ENCODE peak calls at places on chromosomes 11 and 22, in seven cellular contexts. One of them, this sample, is unnamed.

GRCh38 chr22:50035131-50035881 is 22.7 kb upstream of the IL17REL start:
- DNase-seq in GM23248: no peak
- DNase-seq in A549: no peak
- DNase-seq in tibial artery: no peak
- DNase-seq in tibial nerve: no peak
- DNase-seq in adrenal gland: no peak
- DNase-seq in osteoblast: peak; percentile 76
- DNase-seq in this sample: no peak

GRCh38 chr11:119728226-119728626 is 774 bp downstream of the NECTIN1 start:
- DNase-seq in adrenal gland: no peak
- DNase-seq in tibial artery: no peak
- DNase-seq in osteoblast: peak; percentile 94
- DNase-seq in tibial nerve: no peak
- DNase-seq in A549: peak; percentile 37
- DNase-seq in GM23248: peak; percentile 54
- DNase-seq in this sample: peak; percentile 15

GRCh38 chr22:44541671-44542319 is 43.8 kb upstream of the RTL6 start:
- DNase-seq in adrenal gland: no peak
- DNase-seq in tibial nerve: no peak
- DNase-seq in A549: no peak
- DNase-seq in osteoblast: no peak
- DNase-seq in GM23248: no peak
- DNase-seq in tibial artery: no peak
- DNase-seq in this sample: no peak

GRCh38 chr11:1829039-1829820 is 5.6 kb upstream of the SYT8 start:
- DNase-seq in osteoblast: peak; percentile 99
- DNase-seq in tibial artery: no peak
- DNase-seq in GM23248: peak; percentile 88
- DNase-seq in A549: no peak
- DNase-seq in adrenal gland: no peak
- DNase-seq in tibial nerve: no peak
- DNase-seq in this sample: no peak

GRCh38 chr11:94171693-94172440 is 43.2 kb downstream of the PANX1 start:
- DNase-seq in tibial nerve: peak; percentile 32
- DNase-seq in adrenal gland: peak; percentile 22
- DNase-seq in GM23248: peak; percentile 68
- DNase-seq in osteoblast: peak; percentile 84
- DNase-seq in tibial artery: no peak
- DNase-seq in A549: peak; percentile 29
- DNase-seq in this sample: peak; percentile 74

GRCh38 chr11:83815736-83816135 is 529.6 kb upstream of the CCDC90B start:
- DNase-seq in tibial artery: no peak
- DNase-seq in A549: no peak
- DNase-seq in adrenal gland: no peak
- DNase-seq in tibial nerve: no peak
- DNase-seq in osteoblast: no peak
- DNase-seq in GM23248: peak; percentile 27
- DNase-seq in this sample: no peak

GRCh38 chr22:17063372-17064106 is 21.3 kb upstream of the IL17RA start:
- DNase-seq in adrenal gland: peak; percentile 47
- DNase-seq in GM23248: no peak
- DNase-seq in A549: no peak
- DNase-seq in tibial nerve: no peak
- DNase-seq in tibial artery: peak; percentile 32
- DNase-seq in osteoblast: no peak
- DNase-seq in this sample: peak; percentile 3

GRCh38 chr11:120295110-120295509 is 30.0 kb upstream of the TLCD5 start:
- DNase-seq in GM23248: no peak
- DNase-seq in adrenal gland: peak; percentile 82
- DNase-seq in osteoblast: no peak
- DNase-seq in A549: no peak
- DNase-seq in tibial nerve: no peak
- DNase-seq in tibial artery: no peak
- DNase-seq in this sample: no peak

GRCh38 chr11:13110929-13111812 is 102.1 kb downstream of the RASSF10 start:
- DNase-seq in GM23248: peak; percentile 64
- DNase-seq in A549: peak; percentile 51
- DNase-seq in tibial nerve: no peak
- DNase-seq in osteoblast: peak; percentile 50
- DNase-seq in adrenal gland: no peak
- DNase-seq in tibial artery: no peak
- DNase-seq in this sample: no peak

GRCh38 chr11:102639656-102640055 is 14.5 kb upstream of the MMP20 start:
- DNase-seq in A549: no peak
- DNase-seq in tibial artery: no peak
- DNase-seq in osteoblast: no peak
- DNase-seq in GM23248: no peak
- DNase-seq in tibial nerve: no peak
- DNase-seq in adrenal gland: no peak
- DNase-seq in this sample: no peak

GRCh38 chr22:45742866-45743450 is 71.3 kb downstream of the ATXN10 start:
- DNase-seq in A549: no peak
- DNase-seq in GM23248: peak; percentile 63
- DNase-seq in osteoblast: no peak
- DNase-seq in tibial nerve: no peak
- DNase-seq in adrenal gland: peak; percentile 30
- DNase-seq in tibial artery: peak; percentile 31
- DNase-seq in this sample: peak; percentile 77

GRCh38 chr11:44619931-44620725 is 54.7 kb downstream of the CD82 start:
- DNase-seq in A549: no peak
- DNase-seq in osteoblast: peak; percentile 39
- DNase-seq in adrenal gland: peak; percentile 7
- DNase-seq in tibial artery: no peak
- DNase-seq in GM23248: no peak
- DNase-seq in tibial nerve: no peak
- DNase-seq in this sample: no peak

GRCh38 chr11:19849107-19849789 is 136.6 kb downstream of the NAV2 start:
- DNase-seq in osteoblast: no peak
- DNase-seq in GM23248: no peak
- DNase-seq in A549: no peak
- DNase-seq in tibial nerve: no peak
- DNase-seq in tibial artery: no peak
- DNase-seq in adrenal gland: peak; percentile 78
- DNase-seq in this sample: no peak
- H3K4me1 ChIP-seq in osteoblast: peaks cover 16% of the 10 kb centered on the region
- H3K4me1 ChIP-seq in GM23248: peaks cover 22% of the 10 kb centered on the region
- H3K4me1 ChIP-seq in A549: no peaks in the 10 kb centered on the region
- H3K4me1 ChIP-seq in tibial nerve: peaks cover 33% of the 10 kb centered on the region
- H3K4me1 ChIP-seq in tibial artery: peaks cover 63% of the 10 kb centered on the region
- H3K4me1 ChIP-seq in adrenal gland: no peaks in the 10 kb centered on the region
- H3K4me1 ChIP-seq in this sample: no peaks in the 10 kb centered on the region

GRCh38 chr11:128745296-128746183 is 51.7 kb downstream of the FLI1 start:
- DNase-seq in tibial artery: peak; percentile 39
- DNase-seq in tibial nerve: no peak
- DNase-seq in A549: no peak
- DNase-seq in GM23248: peak; percentile 87
- DNase-seq in osteoblast: peak; percentile 68
- DNase-seq in adrenal gland: no peak
- DNase-seq in this sample: no peak

GRCh38 chr11:128752379-128752778 is 58.5 kb downstream of the FLI1 start:
- DNase-seq in tibial nerve: no peak
- DNase-seq in adrenal gland: no peak
- DNase-seq in osteoblast: no peak
- DNase-seq in tibial artery: no peak
- DNase-seq in GM23248: no peak
- DNase-seq in A549: no peak
- DNase-seq in this sample: no peak

GRCh38 chr11:128747728-128748148 is 53.9 kb downstream of the FLI1 start:
- DNase-seq in tibial artery: no peak
- DNase-seq in GM23248: no peak
- DNase-seq in adrenal gland: no peak
- DNase-seq in tibial nerve: no peak
- DNase-seq in A549: no peak
- DNase-seq in osteoblast: no peak
- DNase-seq in this sample: no peak

DNA sequence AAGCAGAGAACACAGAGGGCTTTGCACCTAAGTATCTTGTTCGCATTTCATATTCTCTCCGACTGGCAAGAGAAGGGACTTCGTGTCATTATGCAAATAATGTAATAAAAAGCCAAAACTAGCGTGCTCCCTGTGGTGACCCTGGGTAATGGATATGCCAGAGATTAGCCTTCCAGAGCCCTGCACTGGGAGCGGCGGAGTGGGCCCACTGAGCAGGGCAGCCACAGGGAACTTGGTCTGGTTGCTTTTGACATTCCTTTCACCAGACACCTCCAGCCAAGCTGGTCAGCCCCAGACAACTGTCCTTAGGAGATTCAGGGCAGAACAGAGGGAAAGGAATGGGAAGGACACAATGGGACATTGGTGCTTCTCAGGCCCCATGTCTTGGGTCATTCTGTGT is 56.1 kb downstream of the FLI1 start:
- DNase-seq in A549: no peak
- DNase-seq in GM23248: no peak
- DNase-seq in tibial artery: no peak
- DNase-seq in adrenal gland: no peak
- DNase-seq in osteoblast: no peak
- DNase-seq in tibial nerve: no peak
- DNase-seq in this sample: no peak
- H3K4me3 ChIP-seq in A549: no peak overlapping the region
- H3K4me3 ChIP-seq in GM23248: no peak overlapping the region
- H3K4me3 ChIP-seq in tibial artery: no peak overlapping the region
- H3K4me3 ChIP-seq in adrenal gland: no peak overlapping the region
- H3K4me3 ChIP-seq in osteoblast: no peak overlapping the region
- H3K4me3 ChIP-seq in tibial nerve: no peak overlapping the region
- H3K4me3 ChIP-seq in this sample: no peak overlapping the region

DNA sequence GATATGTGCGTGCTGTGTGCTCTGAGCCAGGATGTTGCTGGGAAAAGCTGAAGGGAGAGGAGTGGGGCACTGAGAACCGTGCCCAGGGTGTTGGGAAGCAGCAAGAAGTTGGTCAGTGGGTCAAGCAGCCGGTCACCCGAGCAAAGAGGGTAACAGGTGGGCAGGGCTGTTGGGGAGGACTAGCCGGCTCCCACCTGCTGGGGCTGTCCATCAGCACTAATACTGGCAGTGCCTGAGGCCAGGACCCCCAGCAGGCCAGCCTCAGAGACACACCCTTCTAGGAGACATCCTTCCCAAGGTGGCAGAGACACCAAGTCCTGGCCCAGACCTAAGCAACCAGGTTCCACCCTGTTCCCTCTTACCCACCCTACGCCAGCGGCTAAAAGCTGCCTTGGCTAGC is 24.7 kb upstream of the MYOD1 start:
- DNase-seq in tibial artery: no peak
- DNase-seq in adrenal gland: no peak
- DNase-seq in tibial nerve: no peak
- DNase-seq in A549: no peak
- DNase-seq in osteoblast: no peak
- DNase-seq in GM23248: no peak
- DNase-seq in this sample: no peak
- H3K4me1 ChIP-seq in tibial artery: no peaks in the 10 kb centered on the region
- H3K4me1 ChIP-seq in adrenal gland: no peaks in the 10 kb centered on the region
- H3K4me1 ChIP-seq in tibial nerve: no peaks in the 10 kb centered on the region
- H3K4me1 ChIP-seq in A549: no peaks in the 10 kb centered on the region
- H3K4me1 ChIP-seq in osteoblast: no peaks in the 10 kb centered on the region
- H3K4me1 ChIP-seq in GM23248: no peaks in the 10 kb centered on the region
- H3K4me1 ChIP-seq in this sample: no peaks in the 10 kb centered on the region

GRCh38 chr22:42855211-42855610 is 1.9 kb downstream of the ARFGAP3 start:
- DNase-seq in adrenal gland: no peak
- DNase-seq in GM23248: peak; percentile 51
- DNase-seq in osteoblast: no peak
- DNase-seq in tibial nerve: no peak
- DNase-seq in tibial artery: no peak
- DNase-seq in A549: no peak
- DNase-seq in this sample: no peak
- H3K4me3 ChIP-seq in adrenal gland: no peak overlapping the region
- H3K4me3 ChIP-seq in GM23248: peak overlapping the region; percentile 96
- H3K4me3 ChIP-seq in osteoblast: peak overlapping the region; percentile 98
- H3K4me3 ChIP-seq in tibial nerve: no peak overlapping the region
- H3K4me3 ChIP-seq in tibial artery: peak overlapping the region; percentile 88
- H3K4me3 ChIP-seq in A549: no peak overlapping the region
- H3K4me3 ChIP-seq in this sample: no peak overlapping the region

DNA sequence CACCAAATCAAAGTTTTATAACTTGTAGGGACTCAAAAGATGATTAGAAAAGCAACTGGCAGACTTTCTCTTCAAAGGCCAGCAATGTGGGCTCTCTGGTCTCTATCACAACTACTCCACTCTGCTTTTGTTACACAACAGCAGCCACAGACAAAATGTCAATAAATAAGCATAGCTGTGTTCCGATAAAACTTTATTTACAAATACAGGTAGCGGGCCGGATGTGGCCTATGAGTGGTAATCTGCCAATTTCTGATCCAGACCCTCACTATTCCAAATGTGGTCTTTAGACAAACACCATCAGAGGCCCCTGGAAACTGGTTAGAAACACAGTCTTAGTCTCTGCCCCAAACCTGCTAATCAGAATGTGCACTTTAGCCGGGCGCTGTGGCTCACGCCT is 8.2 kb downstream of the TPST2 start:
- DNase-seq in A549: no peak
- DNase-seq in osteoblast: no peak
- DNase-seq in GM23248: no peak
- DNase-seq in tibial nerve: no peak
- DNase-seq in adrenal gland: no peak
- DNase-seq in tibial artery: no peak
- DNase-seq in this sample: no peak
- H3K4me1 ChIP-seq in A549: peaks cover 12% of the 10 kb centered on the region
- H3K4me1 ChIP-seq in osteoblast: peaks cover 20% of the 10 kb centered on the region
- H3K4me1 ChIP-seq in GM23248: peaks cover 15% of the 10 kb centered on the region
- H3K4me1 ChIP-seq in tibial nerve: peaks cover 12% of the 10 kb centered on the region
- H3K4me1 ChIP-seq in adrenal gland: peaks cover 16% of the 10 kb centered on the region
- H3K4me1 ChIP-seq in tibial artery: peaks cover 17% of the 10 kb centered on the region
- H3K4me1 ChIP-seq in this sample: no peaks in the 10 kb centered on the region

GRCh38 chr11:6655020-6655789 is 404 bp downstream of the DCHS1 start:
- DNase-seq in GM23248: peak; percentile 58
- DNase-seq in osteoblast: peak; percentile 83
- DNase-seq in tibial artery: peak; percentile 53
- DNase-seq in A549: no peak
- DNase-seq in adrenal gland: no peak
- DNase-seq in tibial nerve: no peak
- DNase-seq in this sample: no peak
- H3K4me3 ChIP-seq in GM23248: peak overlapping the region; percentile 61
- H3K4me3 ChIP-seq in osteoblast: no peak overlapping the region
- H3K4me3 ChIP-seq in tibial artery: peak overlapping the region; percentile 56
- H3K4me3 ChIP-seq in A549: peak overlapping the region; percentile 36
- H3K4me3 ChIP-seq in adrenal gland: no peak overlapping the region
- H3K4me3 ChIP-seq in tibial nerve: peak overlapping the region; percentile 15
- H3K4me3 ChIP-seq in this sample: peak overlapping the region; percentile 8